ENCODE peak calls at places on chromosomes 6 and 20, in seven cellular contexts. E is sigmoid colon, C is ovary, D is IMR-90, W is stomach, M is heart left ventricle, G is prostate gland. F is an unnamed sample.

GRCh38 chr20:19408971-19409370 is 196.5 kb downstream of the SLC24A3 start:
- DNase-seq in E (no peak), D (no peak), M (no peak), G (no peak), C (no peak), W (no peak), F (no peak)

GRCh38 chr6:40308533-40309306 is 278.4 kb downstream of the LRFN2 start:
- DNase-seq in W (peak), M (no peak), E (no peak), G (peak), C (peak), D (peak), F (peak)

GRCh38 chr20:43579861-43580793 is 10.6 kb upstream of the IFT52 start:
- DNase-seq in D (no peak), E (no peak), W (no peak), C (no peak), G (no peak), M (no peak), F (peak)

GRCh38 chr20:51338692-51339440 is 203.7 kb downstream of the NFATC2 start:
- DNase-seq in D (peak), C (no peak), W (no peak), E (no peak), G (no peak), M (no peak), F (peak)

GRCh38 chr6:44653761-44654218 is 266.3 kb downstream of the CDC5L start:
- DNase-seq in D (peak), W (no peak), E (no peak), C (no peak), M (no peak), G (no peak), F (no peak)

GRCh38 chr6:45743028-45743615 is 272.5 kb downstream of the CLIC5 start:
- DNase-seq in M (no peak), W (no peak), C (no peak), D (no peak), E (no peak), G (no peak), F (no peak)

GRCh38 chr20:64184795-64185194 is 20.5 kb downstream of the MYT1 start:
- DNase-seq in G (no peak), E (no peak), W (no peak), M (no peak), D (no peak), C (no peak), F (no peak)

GRCh38 chr6:156231353-156231752 is 545.8 kb upstream of the ARID1B start:
- DNase-seq in E (no peak), W (no peak), G (no peak), D (no peak), M (no peak), C (no peak), F (no peak)

GRCh38 chr20:63540417-63541186 is 3.4 kb upstream of the PTK6 start:
- DNase-seq in W (peak), M (no peak), D (peak), G (no peak), E (no peak), C (no peak), F (no peak)

GRCh38 chr6:110180228-110181008 is at the start of gene CDC40:
- DNase-seq in C (peak), G (peak), E (peak), D (no peak), M (peak), W (peak), F (peak)
- TF ChIP-seq POLR2A in C (no peak), G (no peak), E (peak), D (no peak), M (no peak), W (no peak), F (peak)

GRCh38 chr6:32610897-32611296 is 21.2 kb upstream of the HLA-DRB1 start:
- DNase-seq in E (no peak), D (no peak), C (no peak), G (no peak), M (no peak), W (no peak), F (no peak)

GRCh38 chr6:32609391-32609730 is 19.7 kb upstream of the HLA-DRB1 start:
- DNase-seq in C (no peak), E (no peak), M (no peak), G (no peak), W (no peak), D (no peak), F (no peak)

GRCh38 chr6:32607988-32608298 is 18.3 kb upstream of the HLA-DRB1 start:
- DNase-seq in G (no peak), D (no peak), C (no peak), W (no peak), E (no peak), M (no peak), F (no peak)

GRCh38 chr6:32608374-32608773 is 18.7 kb upstream of the HLA-DRB1 start:
- DNase-seq in W (no peak), D (no peak), G (no peak), C (no peak), M (no peak), E (no peak), F (no peak)

GRCh38 chr6:32609731-32610640 is 20.3 kb upstream of the HLA-DRB1 start:
- DNase-seq in M (no peak), E (no peak), W (no peak), G (peak), C (no peak), D (peak), F (peak)
- TF ChIP-seq POLR2A in M (no peak), E (no peak), W (no peak), G (no peak), C (no peak), D (no peak), F (no peak)

DNA sequence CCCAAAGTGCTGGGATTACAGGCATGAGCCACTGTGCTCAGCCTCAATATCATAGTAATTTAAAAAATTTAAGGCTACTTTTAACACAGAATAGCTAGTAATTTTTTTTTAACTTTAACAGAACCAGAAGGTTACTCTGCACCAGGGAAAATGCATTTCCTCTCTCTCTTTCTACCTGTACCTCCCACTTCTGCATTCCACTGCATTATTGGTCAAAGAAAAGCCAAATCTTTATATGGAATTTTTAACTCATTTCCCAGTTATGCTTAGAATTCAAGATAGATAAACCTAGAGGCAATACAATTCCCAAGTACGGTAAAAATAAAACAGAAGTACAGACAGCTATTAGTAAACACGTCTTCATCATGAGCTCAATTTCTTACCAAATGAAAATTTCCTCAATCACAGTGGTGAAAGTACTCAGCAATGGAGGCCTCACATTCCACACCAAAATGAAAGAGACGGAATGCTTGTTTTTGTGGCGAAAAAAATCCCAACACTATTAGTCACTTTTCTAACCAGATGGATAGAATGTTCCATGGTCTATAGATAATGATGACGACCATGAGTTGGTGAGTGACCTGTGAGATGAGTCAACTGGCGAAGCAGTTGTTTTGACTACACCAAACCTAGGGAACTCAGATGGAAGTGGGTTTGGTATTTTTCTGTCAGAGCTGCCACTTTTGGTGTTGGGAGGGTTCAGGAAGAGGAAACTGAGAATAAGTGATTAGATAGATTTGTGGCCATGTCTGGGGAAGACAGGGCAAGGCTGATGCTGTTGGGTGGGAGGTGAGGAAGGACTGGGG is 104.7 kb upstream of the SGK1 start:
- DNase-seq in C (no peak), E (no peak), M (no peak), G (no peak), W (no peak), D (peak), F (no peak)
- TF ChIP-seq POLR2A in C (no peak), E (no peak), M (no peak), G (no peak), W (no peak), D (peak), F (no peak)

GRCh38 chr20:45948742-45949541 is 14.5 kb downstream of the PCIF1 start:
- DNase-seq in E (no peak), D (no peak), M (no peak), W (no peak), G (no peak), C (no peak), F (no peak)
- TF ChIP-seq POLR2A in E (no peak), D (peak), M (no peak), W (no peak), G (no peak), C (no peak), F (no peak)

GRCh38 chr20:46117704-46118467 is at the start of gene CD40:
- DNase-seq in E (peak), G (peak), D (peak), M (peak), C (peak), W (peak), F (peak)
- TF ChIP-seq POLR2A in E (no peak), G (peak), D (no peak), M (peak), C (peak), W (no peak), F (no peak)

DNA sequence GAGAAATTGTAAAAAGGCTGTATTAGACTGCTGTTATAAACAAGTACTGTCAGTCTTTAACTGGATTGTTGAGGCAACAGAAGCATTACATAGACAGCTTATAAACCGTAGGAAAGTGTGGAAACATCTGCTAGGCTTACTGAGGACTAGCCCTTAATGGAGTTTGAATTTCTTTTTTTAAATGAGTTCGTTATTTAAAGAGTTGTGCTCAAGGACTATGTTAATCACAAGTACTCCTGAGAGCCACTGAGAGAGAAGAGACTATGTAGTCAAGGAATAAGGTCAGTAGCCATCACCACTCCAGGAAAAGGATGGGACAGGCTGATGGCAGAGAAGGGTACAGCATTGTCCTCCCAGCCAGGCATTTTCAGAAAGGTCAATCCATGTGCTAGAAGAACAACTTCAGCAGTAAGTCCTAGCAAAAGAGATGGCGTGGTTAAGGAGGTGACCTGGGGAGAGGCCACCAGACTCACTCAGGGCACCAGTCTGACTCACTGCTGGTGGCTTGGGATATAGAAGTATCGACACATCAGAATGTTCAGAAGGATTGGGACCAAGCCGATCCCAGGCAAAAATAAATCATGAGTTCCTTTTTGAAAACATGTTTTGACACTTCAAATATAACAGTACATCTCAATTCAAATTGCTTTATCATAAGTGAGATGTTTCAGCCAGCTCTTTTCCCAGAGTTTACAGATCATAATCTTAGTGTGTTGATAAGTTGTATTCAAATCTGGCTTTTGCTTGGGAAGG is 6.4 kb downstream of the RPS12 start:
- DNase-seq in M (no peak), C (no peak), E (no peak), D (peak), W (no peak), G (no peak), F (peak)
- TF ChIP-seq POLR2A in M (no peak), C (no peak), E (no peak), D (peak), W (no peak), G (no peak), F (peak)